ENCODE peak calls at places on chromosomes 13 and 19, in nine cellular contexts. X, E, Z, O, N, I, J, G and K are unnamed samples.

GRCh38 chr19:3505598-3506383 is at the start of gene FZR1:
- DNase-seq in X (peak), E (peak), Z (peak), O (peak), N (peak), I (peak), J (peak), G (peak), K (peak)

GRCh38 chr19:31531326-31531725 is 182.1 kb upstream of the TSHZ3 start:
- DNase-seq in X (no peak), E (no peak), Z (no peak), O (no peak), N (no peak), I (no peak), J (no peak), G (no peak), K (no peak)

GRCh38 chr19:39135701-39136100 is 10.1 kb downstream of the PAK4 start:
- DNase-seq in X (no peak), E (no peak), Z (no peak), O (no peak), N (no peak), I (no peak), J (no peak), G (no peak), K (no peak)

GRCh38 chr13:24052547-24052981 is 108.0 kb upstream of the SPATA13 start:
- DNase-seq in X (no peak), E (no peak), Z (peak), O (no peak), N (no peak), I (peak), J (no peak), G (no peak), K (no peak)

GRCh38 chr19:18278521-18279265 is 2.7 kb downstream of the JUND start:
- DNase-seq in X (peak), E (no peak), Z (no peak), O (no peak), N (no peak), I (no peak), J (no peak), G (no peak), K (peak)

GRCh38 chr13:78599911-78600310 is 3.4 kb downstream of the POU4F1 start:
- DNase-seq in X (no peak), E (no peak), Z (no peak), O (no peak), N (no peak), I (no peak), J (no peak), G (no peak), K (no peak)

GRCh38 chr13:23081246-23081645 is 99.5 kb upstream of the SGCG start:
- DNase-seq in X (no peak), E (no peak), Z (peak), O (no peak), N (no peak), I (no peak), J (no peak), G (no peak), K (no peak)

GRCh38 chr13:44238011-44238421 is 135.6 kb upstream of the SERP2 start:
- DNase-seq in X (no peak), E (no peak), Z (peak), O (no peak), N (no peak), I (no peak), J (no peak), G (no peak), K (no peak)

GRCh38 chr13:71867101-71867814 is at the start of gene DACH1:
- DNase-seq in X (peak), E (no peak), Z (peak), O (peak), N (peak), I (peak), J (peak), G (peak), K (peak)

GRCh38 chr13:46179576-46180368 is 2.2 kb downstream of the LCP1 start:
- DNase-seq in X (peak), E (no peak), Z (no peak), O (no peak), N (peak), I (no peak), J (no peak), G (peak), K (no peak)

GRCh38 chr13:51397262-51397933 is 55.4 kb downstream of the INTS6 start:
- DNase-seq in X (peak), E (no peak), Z (peak), O (peak), N (no peak), I (no peak), J (no peak), G (peak), K (peak)

GRCh38 chr19:45804959-45805230 is 10.2 kb downstream of the RSPH6A start:
- DNase-seq in X (no peak), E (no peak), Z (no peak), O (no peak), N (no peak), I (no peak), J (no peak), G (no peak), K (no peak)

GRCh38 chr13:44197791-44198770 is 175.5 kb upstream of the SERP2 start:
- DNase-seq in X (no peak), E (no peak), Z (peak), O (no peak), N (no peak), I (no peak), J (peak), G (no peak), K (peak)

GRCh38 chr19:3576696-3577443 is 4.1 kb downstream of the HMG20B start:
- DNase-seq in X (peak), E (peak), Z (peak), O (peak), N (peak), I (peak), J (peak), G (peak), K (no peak)

GRCh38 chr19:14519860-14520407 is 1.7 kb upstream of the DNAJB1 start:
- DNase-seq in X (peak), E (no peak), Z (peak), O (no peak), N (no peak), I (no peak), J (no peak), G (no peak), K (no peak)

GRCh38 chr13:31468114-31468902 is 268.5 kb downstream of the B3GLCT start:
- DNase-seq in X (no peak), E (no peak), Z (no peak), O (no peak), N (no peak), I (no peak), J (no peak), G (no peak), K (no peak)

GRCh38 chr19:6528544-6529121 is 2.2 kb upstream of the TNFSF9 start:
- DNase-seq in X (peak), E (peak), Z (no peak), O (no peak), N (peak), I (no peak), J (peak), G (peak), K (no peak)

GRCh38 chr13:95793018-95793555 is 116.1 kb downstream of the DNAJC3 start:
- DNase-seq in X (no peak), E (no peak), Z (no peak), O (no peak), N (no peak), I (no peak), J (no peak), G (no peak), K (no peak)

GRCh38 chr19:18513868-18514267 is 8.0 kb downstream of the ELL start:
- DNase-seq in X (no peak), E (no peak), Z (peak), O (no peak), N (peak), I (no peak), J (peak), G (no peak), K (no peak)

GRCh38 chr13:21528616-21529015 is 69.5 kb upstream of the ZDHHC20 start:
- DNase-seq in X (no peak), E (no peak), Z (no peak), O (no peak), N (no peak), I (peak), J (no peak), G (no peak), K (peak)

GRCh38 chr13:98834254-98834960 is 81.9 kb upstream of the SLC15A1 start:
- DNase-seq in X (no peak), E (no peak), Z (no peak), O (peak), N (no peak), I (no peak), J (no peak), G (no peak), K (no peak)

GRCh38 chr13:98252931-98253470 is 75.9 kb upstream of the RNF113B start:
- DNase-seq in X (no peak), E (no peak), Z (peak), O (no peak), N (no peak), I (peak), J (no peak), G (no peak), K (peak)

GRCh38 chr13:51148952-51149573 is 38.0 kb upstream of the C13orf42 start:
- DNase-seq in X (peak), E (no peak), Z (peak), O (peak), N (no peak), I (peak), J (peak), G (no peak), K (peak)

GRCh38 chr19:51064534-51065220 is at the start of gene KLK13:
- DNase-seq in X (peak), E (no peak), Z (no peak), O (peak), N (peak), I (no peak), J (peak), G (no peak), K (no peak)

GRCh38 chr13:79492313-79492798 is 11.4 kb downstream of the NDFIP2 start:
- DNase-seq in X (no peak), E (no peak), Z (no peak), O (no peak), N (no peak), I (no peak), J (no peak), G (no peak), K (peak)

GRCh38 chr13:113499936-113500335 is 9.4 kb upstream of the DCUN1D2 start:
- DNase-seq in X (no peak), E (no peak), Z (peak), O (no peak), N (no peak), I (no peak), J (no peak), G (no peak), K (peak)

GRCh38 chr19:4114181-4114580 is 9.7 kb downstream of the MAP2K2 start:
- DNase-seq in X (no peak), E (no peak), Z (no peak), O (no peak), N (no peak), I (no peak), J (no peak), G (no peak), K (no peak)

GRCh38 chr13:74166286-74166685 is 32.1 kb upstream of the KLF12 start:
- DNase-seq in X (no peak), E (no peak), Z (no peak), O (no peak), N (no peak), I (no peak), J (no peak), G (no peak), K (no peak)

GRCh38 chr13:70809588-70809987 is 701.3 kb upstream of the KLHL1 start:
- DNase-seq in X (no peak), E (no peak), Z (no peak), O (no peak), N (no peak), I (no peak), J (no peak), G (no peak), K (no peak)

GRCh38 chr19:57099199-57099661 is 20.6 kb upstream of the USP29 start:
- DNase-seq in X (peak), E (peak), Z (peak), O (peak), N (peak), I (peak), J (peak), G (peak), K (peak)

GRCh38 chr19:39428309-39429112 is 7.2 kb downstream of the RPS16 start:
- DNase-seq in X (peak), E (no peak), Z (peak), O (peak), N (peak), I (no peak), J (peak), G (peak), K (peak)

GRCh38 chr13:51125495-51126226 is 14.6 kb upstream of the C13orf42 start:
- DNase-seq in X (peak), E (no peak), Z (peak), O (peak), N (peak), I (peak), J (peak), G (peak), K (peak)

GRCh38 chr13:79837741-79838450 is 356.9 kb downstream of the NDFIP2 start:
- DNase-seq in X (no peak), E (no peak), Z (no peak), O (no peak), N (no peak), I (peak), J (no peak), G (no peak), K (peak)

GRCh38 chr19:42961119-42961518 is 24.1 kb upstream of the PSG7 start:
- DNase-seq in X (no peak), E (no peak), Z (no peak), O (no peak), N (no peak), I (no peak), J (no peak), G (no peak), K (no peak)

GRCh38 chr13:98262307-98262706 is 85.2 kb upstream of the RNF113B start:
- DNase-seq in X (no peak), E (no peak), Z (no peak), O (no peak), N (no peak), I (no peak), J (no peak), G (no peak), K (no peak)

GRCh38 chr19:18785179-18786124 is 5.7 kb downstream of the COMP start:
- DNase-seq in X (peak), E (no peak), Z (peak), O (peak), N (peak), I (peak), J (peak), G (peak), K (peak)

GRCh38 chr13:20118268-20119140 is 42.3 kb downstream of the GJA3 start:
- DNase-seq in X (peak), E (no peak), Z (peak), O (peak), N (peak), I (peak), J (peak), G (peak), K (no peak)

GRCh38 chr19:7333198-7334118 is 15.3 kb upstream of the ARHGEF18 start:
- DNase-seq in X (no peak), E (no peak), Z (no peak), O (no peak), N (peak), I (no peak), J (no peak), G (no peak), K (no peak)

GRCh38 chr13:41648314-41648935 is 191.1 kb downstream of the RGCC start:
- DNase-seq in X (no peak), E (no peak), Z (no peak), O (no peak), N (no peak), I (no peak), J (no peak), G (no peak), K (no peak)

GRCh38 chr13:29418026-29418425 is 177.5 kb downstream of the SLC7A1 start:
- DNase-seq in X (no peak), E (no peak), Z (no peak), O (no peak), N (no peak), I (no peak), J (no peak), G (no peak), K (no peak)
- TF ChIP-seq CTCF in X (no peak), E (no peak), Z (no peak), O (peak), N (no peak), I (peak), J (no peak), G (no peak), K (peak)

DNA sequence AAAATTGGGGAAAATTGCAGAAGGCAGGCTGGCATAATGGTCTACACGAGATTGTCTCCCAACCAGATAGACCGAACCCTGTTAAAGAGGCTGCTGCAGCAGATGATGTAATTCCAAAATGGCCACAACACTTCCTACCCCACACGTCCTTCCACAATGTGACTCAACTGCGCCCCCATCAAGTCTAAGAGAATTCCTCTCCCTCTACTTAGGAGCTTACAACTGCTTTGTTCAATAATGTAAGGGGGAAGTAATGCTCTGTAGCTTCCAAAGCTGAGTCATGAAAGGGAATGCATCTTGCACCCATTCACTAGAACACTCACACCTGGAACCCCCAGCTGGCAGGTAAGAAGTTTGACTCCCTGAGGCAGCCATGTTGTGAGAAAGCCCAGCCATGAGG is 117.8 kb upstream of the IRS2 start:
- DNase-seq in X (no peak), E (no peak), Z (no peak), O (peak), N (no peak), I (peak), J (no peak), G (no peak), K (no peak)
- H3K4me3 ChIP-seq in X (no peak), E (no peak), Z (no peak), O (no peak), N (no peak), I (no peak), J (no peak), G (no peak), K (no peak)

DNA sequence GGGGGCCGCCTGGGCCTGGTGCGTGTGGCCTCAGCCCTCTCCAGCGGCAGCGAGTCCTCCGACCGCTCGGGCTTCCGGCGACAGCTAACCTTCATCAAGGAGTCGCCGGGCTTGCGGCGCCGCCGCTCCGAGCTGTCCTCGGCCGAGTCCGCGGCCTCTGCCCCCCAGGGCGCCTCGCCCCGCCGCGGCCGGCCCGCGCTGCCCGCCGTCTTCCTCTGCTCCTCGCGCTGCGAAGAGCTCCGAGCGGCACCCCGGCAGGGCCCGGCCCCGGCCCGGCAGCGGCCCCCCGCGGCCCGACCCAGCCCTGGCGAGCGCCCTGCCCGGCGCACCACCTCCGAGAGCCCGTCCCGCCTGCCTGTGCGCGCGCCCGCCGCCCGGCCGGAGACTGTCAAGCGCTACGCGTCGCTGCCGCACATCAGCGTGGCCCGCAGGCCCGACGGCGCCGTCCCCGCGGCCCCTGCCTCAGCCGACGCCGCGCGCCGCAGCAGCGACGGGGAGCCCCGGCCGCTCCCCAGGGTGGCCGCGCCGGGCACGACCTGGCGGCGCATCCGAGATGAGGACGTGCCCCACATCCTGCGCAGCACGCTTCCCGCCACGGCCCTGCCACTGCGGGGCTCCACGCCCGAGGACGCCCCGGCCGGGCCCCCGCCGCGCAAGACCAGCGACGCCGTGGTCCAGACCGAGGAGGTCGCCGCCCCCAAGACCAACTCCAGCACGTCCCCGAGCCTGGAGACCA is 9.6 kb downstream of the C19orf25 start:
- DNase-seq in X (no peak), E (no peak), Z (no peak), O (peak), N (no peak), I (no peak), J (peak), G (no peak), K (no peak)
- H3K27ac ChIP-seq in X (no peak), E (peak), Z (no peak), O (no peak), N (no peak), I (no peak), J (no peak), G (no peak), K (no peak)

GRCh38 chr13:111610077-111610476 is 289.6 kb downstream of the TEX29 start:
- DNase-seq in X (no peak), E (no peak), Z (no peak), O (no peak), N (no peak), I (no peak), J (no peak), G (no peak), K (no peak)

GRCh38 chr13:111614613-111615012 is 294.2 kb downstream of the TEX29 start:
- DNase-seq in X (no peak), E (no peak), Z (no peak), O (no peak), N (no peak), I (no peak), J (no peak), G (no peak), K (no peak)

GRCh38 chr13:111610879-111611278 is 290.4 kb downstream of the TEX29 start:
- DNase-seq in X (no peak), E (no peak), Z (no peak), O (no peak), N (no peak), I (no peak), J (no peak), G (no peak), K (no peak)

GRCh38 chr13:111614009-111614408 is 293.6 kb downstream of the TEX29 start:
- DNase-seq in X (no peak), E (no peak), Z (no peak), O (no peak), N (no peak), I (no peak), J (no peak), G (no peak), K (no peak)

DNA sequence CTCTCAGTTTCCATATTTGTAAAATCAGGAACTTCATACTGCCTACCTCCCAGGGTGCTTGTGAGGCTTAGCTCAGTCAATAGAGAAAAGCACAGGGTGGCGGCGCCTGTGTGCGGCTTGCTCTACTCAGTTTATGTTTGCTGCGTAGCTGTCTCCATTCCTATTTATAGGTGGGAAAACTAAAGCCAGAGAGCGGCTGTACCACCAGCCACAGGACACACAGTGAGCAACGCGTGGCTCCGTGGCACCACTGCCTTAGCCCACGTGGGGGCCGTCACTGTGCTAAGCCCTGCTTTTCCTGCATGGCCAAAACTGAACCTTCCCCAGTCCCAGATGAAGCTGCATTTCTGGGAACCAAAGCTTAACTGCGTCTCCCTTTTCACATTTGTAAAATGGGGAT is 292.5 kb downstream of the TEX29 start:
- DNase-seq in X (no peak), E (no peak), Z (no peak), O (no peak), N (no peak), I (no peak), J (no peak), G (no peak), K (no peak)
- TF ChIP-seq CTCF in X (no peak), E (no peak), Z (no peak), O (no peak), N (no peak), I (no peak), J (no peak), G (no peak), K (no peak)